ENCODE peak calls at places on chromosome 15, in four cellular contexts. O is NT2/D1; M is fibroblast of mammary gland; H is stimulated activated CD4-positive, alpha-beta T cell treated with anti-CD3 and anti-CD28 coated beads, Interleukin-4, amount 100 ng/mL, for 48 hours. V is an unnamed sample.

GRCh38 chr15:55897560-55898336 is 95.7 kb downstream of the NEDD4 start:
- DNase-seq in O (peak), M (peak), H (no peak), V (no peak)

GRCh38 chr15:69154026-69154425 is 6.4 kb upstream of the GLCE start:
- DNase-seq in O (no peak), M (no peak), H (no peak), V (no peak)

GRCh38 chr15:58346361-58346760 is 85.4 kb upstream of the LIPC start:
- DNase-seq in O (peak), M (no peak), H (no peak), V (no peak)

GRCh38 chr15:51801391-51801835 is 28.0 kb upstream of the TMOD3 start:
- DNase-seq in O (no peak), M (peak), H (no peak), V (no peak)

GRCh38 chr15:49036650-49037545 is 9.3 kb downstream of the SECISBP2L start:
- DNase-seq in O (no peak), M (peak), H (no peak), V (no peak)

GRCh38 chr15:24659622-24660021 is 16.0 kb upstream of the NPAP1 start:
- DNase-seq in O (no peak), M (no peak), H (no peak), V (no peak)

GRCh38 chr15:41585140-41586047 is 26.4 kb downstream of the TYRO3 start:
- DNase-seq in O (no peak), M (peak), H (peak), V (no peak)

GRCh38 chr15:62208367-62208766 is 43.3 kb upstream of the C2CD4B start:
- DNase-seq in O (no peak), M (no peak), H (no peak), V (no peak)

GRCh38 chr15:42723068-42723467 is 13.9 kb downstream of the CDAN1 start:
- DNase-seq in O (no peak), M (peak), H (no peak), V (no peak)

GRCh38 chr15:95051881-95052280 is 820.5 kb downstream of the MCTP2 start:
- DNase-seq in O (no peak), M (peak), H (no peak), V (no peak)

GRCh38 chr15:22810735-22811338 is 24.4 kb downstream of the NIPA1 start:
- DNase-seq in O (no peak), M (no peak), H (no peak), V (no peak)

GRCh38 chr15:47944911-47945310 is 175.9 kb upstream of the SLC24A5 start:
- DNase-seq in O (no peak), M (no peak), H (no peak), V (no peak)

GRCh38 chr15:88302373-88302772 is 45.8 kb upstream of the NTRK3 start:
- DNase-seq in O (no peak), M (no peak), H (no peak), V (no peak)

GRCh38 chr15:50828610-50829206 is 63.2 kb upstream of the SPPL2A start:
- DNase-seq in O (peak), M (peak), H (no peak), V (no peak)

GRCh38 chr15:101062471-101063171 is 143.5 kb downstream of the LRRK1 start:
- DNase-seq in O (peak), M (no peak), H (no peak), V (no peak)

GRCh38 chr15:32718822-32719716 is 1.3 kb downstream of the GREM1 start:
- DNase-seq in O (no peak), M (no peak), H (no peak), V (no peak)

GRCh38 chr15:81296673-81297072 is 27.3 kb downstream of the STARD5 start:
- DNase-seq in O (no peak), M (no peak), H (peak), V (peak)

GRCh38 chr15:66680502-66680901 is 21.5 kb upstream of the SMAD6 start:
- DNase-seq in O (no peak), M (no peak), H (no peak), V (no peak)

GRCh38 chr15:37134699-37135131 is 34.4 kb upstream of the MEIS2 start:
- DNase-seq in O (no peak), M (peak), H (no peak), V (no peak)

GRCh38 chr15:80152896-80153876 is at the start of gene FAH:
- DNase-seq in O (no peak), M (peak), H (peak), V (peak)

GRCh38 chr15:78811124-78811824 is at the start of gene ADAMTS7:
- DNase-seq in O (peak), M (peak), H (peak), V (no peak)

GRCh38 chr15:70327328-70328136 is 229.8 kb upstream of the TLE3 start:
- DNase-seq in O (no peak), M (peak), H (no peak), V (no peak)

GRCh38 chr15:70787001-70787400 is 23.6 kb upstream of the UACA start:
- DNase-seq in O (no peak), M (no peak), H (no peak), V (no peak)

GRCh38 chr15:88727439-88727838 is 75.8 kb upstream of the ACAN start:
- DNase-seq in O (no peak), M (no peak), H (no peak), V (no peak)

V was measured in CMK.